ENCODE peak calls at places on chromosome 16, in four cellular contexts. I is HepG2, J is K562, V is IMR-90. N is an unnamed sample.
A peak's percentile ranks its signal among the peaks of the same experiment; 100 is the strongest.

GRCh38 chr16:89287777-89288576 is 70.5 kb downstream of the ZNF778 start:
- DNase-seq in J (no peak), I (no peak), V (no peak), N (no peak)

GRCh38 chr16:72979974-72980373 is 68.0 kb downstream of the ZFHX3 start:
- DNase-seq in J (no peak), I (no peak), V (no peak), N (no peak)

GRCh38 chr16:25692734-25693508 is 1.2 kb downstream of the HS3ST4 start:
- DNase-seq in J (no peak), I (no peak), V (no peak), N (no peak)

GRCh38 chr16:50272111-50272571 is 5.8 kb downstream of the ADCY7 start:
- DNase-seq in I (no peak), J (no peak), V (no peak), N (no peak)

GRCh38 chr16:27839419-27839818 is 224.1 kb downstream of the GSG1L start:
- DNase-seq in I (no peak), J (peak; percentile 39), V (peak; percentile 7), N (no peak)

GRCh38 chr16:3073448-3073847 is 8.0 kb downstream of the IL32 start:
- DNase-seq in V (no peak), J (no peak), I (no peak), N (no peak)

GRCh38 chr16:14132696-14133048 is 61.6 kb downstream of the MRTFB start:
- DNase-seq in I (no peak), V (peak; percentile 58), J (no peak), N (no peak)

GRCh38 chr16:2082171-2082982 is 34.6 kb downstream of the TSC2 start:
- DNase-seq in V (peak; percentile 41), J (no peak), I (no peak), N (peak; percentile 36)

GRCh38 chr16:56278196-56278855 is 87.0 kb downstream of the GNAO1 start:
- DNase-seq in J (peak; percentile 46), I (no peak), V (no peak), N (no peak)

GRCh38 chr16:56281256-56281805 is 90.0 kb downstream of the GNAO1 start:
- DNase-seq in V (no peak), I (peak; percentile 24), J (peak; percentile 75), N (peak; percentile 36)

GRCh38 chr16:56279914-56280313 is 88.6 kb downstream of the GNAO1 start:
- DNase-seq in I (no peak), J (no peak), V (no peak), N (no peak)

GRCh38 chr16:56277040-56277439 is 85.8 kb downstream of the GNAO1 start:
- DNase-seq in I (peak; percentile 16), V (no peak), J (no peak), N (peak; percentile 9)

DNA sequence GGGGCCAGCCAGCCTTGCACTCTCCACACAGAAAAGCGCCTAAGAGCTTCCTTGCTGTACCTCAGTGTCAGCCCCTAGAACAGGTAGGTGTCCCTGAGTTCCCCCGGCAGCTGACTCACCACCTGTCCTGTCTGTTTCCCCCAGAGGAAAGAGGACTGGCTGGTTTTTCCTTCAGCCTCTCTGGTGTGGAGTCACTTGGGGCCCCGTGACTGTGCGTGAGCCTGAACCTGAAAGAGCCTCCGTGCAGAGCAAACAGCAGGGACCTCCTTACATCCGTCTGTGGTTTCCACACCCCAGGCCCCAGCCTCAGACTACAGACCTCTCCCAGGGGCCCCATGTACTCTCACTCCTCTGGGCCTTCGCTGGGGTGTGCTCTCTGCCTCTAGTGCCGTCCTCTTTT is 87.8 kb downstream of the GNAO1 start:
- DNase-seq in I (no peak), J (no peak), V (no peak), N (no peak)
- TF ChIP-seq MAZ in I (no peak), J (no peak), V (no peak), N (no peak)

GRCh38 chr16:53507464-53508180 is 4.6 kb upstream of the AKTIP start:
- DNase-seq in V (no peak), J (no peak), I (no peak), N (no peak)

GRCh38 chr16:53504161-53504663 is 1.2 kb upstream of the AKTIP start:
- DNase-seq in I (no peak), J (no peak), V (peak; percentile 31), N (peak; percentile 36)

GRCh38 chr16:53504665-53505064 is 1.7 kb upstream of the AKTIP start:
- DNase-seq in I (no peak), V (peak; percentile 46), J (no peak), N (no peak)

GRCh38 chr16:53503270-53503911 is 382 bp upstream of the AKTIP start:
- DNase-seq in V (peak; percentile 100), I (peak; percentile 100), J (peak; percentile 98), N (peak; percentile 95)

GRCh38 chr16:53506254-53506653 is 3.2 kb upstream of the AKTIP start:
- DNase-seq in J (no peak), I (no peak), V (no peak), N (no peak)
- TF ChIP-seq MAZ in J (no peak), I (no peak), V (no peak), N (no peak)

DNA sequence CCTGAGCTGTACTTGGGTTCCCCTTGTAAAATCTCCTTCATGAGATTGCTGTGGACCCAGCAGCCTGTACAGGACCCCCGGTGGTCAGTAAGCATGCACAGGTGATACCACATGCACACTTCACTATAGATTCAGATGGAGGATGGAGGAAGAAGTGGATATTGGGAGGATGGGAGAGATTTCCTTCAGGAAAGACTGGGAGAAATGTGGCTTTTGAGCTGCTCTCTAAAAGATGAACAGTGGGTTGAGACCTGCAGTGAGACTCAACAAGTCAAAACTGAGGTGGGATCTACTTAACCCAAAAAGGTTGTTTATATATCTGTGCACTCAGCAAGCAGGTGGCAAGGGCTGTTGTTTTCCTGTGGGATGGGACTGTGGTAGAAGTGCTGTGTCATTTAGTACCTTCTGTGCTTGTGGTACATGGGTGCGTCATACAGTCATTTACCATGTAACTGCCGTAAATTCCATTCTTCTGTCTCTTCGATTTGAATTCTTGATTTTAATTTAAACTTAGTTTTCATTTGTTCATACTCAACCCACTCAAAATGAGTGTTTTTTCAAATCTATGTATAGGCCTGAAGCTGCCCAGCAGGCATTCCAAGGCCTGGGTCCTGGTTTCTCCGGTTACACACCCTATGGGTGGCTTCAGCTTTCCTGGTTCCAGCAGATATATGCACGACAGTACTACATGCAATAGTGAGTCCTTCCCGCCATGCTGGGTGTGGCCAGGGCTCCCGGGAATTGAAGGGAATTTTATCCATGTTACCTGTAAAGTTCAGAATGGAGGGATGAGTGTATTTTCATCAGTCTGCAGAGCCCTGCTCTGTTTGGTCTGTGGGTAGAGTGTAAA is 6.9 kb downstream of the HERPUD1 start:
- DNase-seq in J (no peak), I (no peak), V (no peak), N (no peak)
- TF ChIP-seq MAZ in J (no peak), I (no peak), V (no peak), N (no peak)

DNA sequence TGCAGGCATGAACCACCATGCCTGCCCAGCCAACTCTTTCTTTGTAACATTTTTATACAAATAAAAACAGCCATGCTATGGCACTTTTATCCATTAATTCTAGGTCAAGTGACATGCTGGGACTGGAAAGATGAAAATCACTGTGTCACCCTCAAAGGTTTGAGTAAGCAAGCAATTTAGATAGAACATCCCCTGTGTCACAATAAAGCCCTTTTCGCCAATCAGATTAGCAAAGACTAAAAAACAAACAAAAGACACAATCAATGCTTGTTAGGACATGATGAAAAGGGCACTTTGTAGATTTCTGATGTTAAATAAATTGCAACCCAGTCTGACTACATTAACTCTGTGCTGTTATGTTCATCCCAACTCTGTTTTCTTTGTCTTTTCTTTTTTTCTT is 26.4 kb downstream of the CHP2 start:
- DNase-seq in J (no peak), I (no peak), V (no peak), N (no peak)
- TF ChIP-seq MAZ in J (no peak), I (no peak), V (no peak), N (no peak)

DNA sequence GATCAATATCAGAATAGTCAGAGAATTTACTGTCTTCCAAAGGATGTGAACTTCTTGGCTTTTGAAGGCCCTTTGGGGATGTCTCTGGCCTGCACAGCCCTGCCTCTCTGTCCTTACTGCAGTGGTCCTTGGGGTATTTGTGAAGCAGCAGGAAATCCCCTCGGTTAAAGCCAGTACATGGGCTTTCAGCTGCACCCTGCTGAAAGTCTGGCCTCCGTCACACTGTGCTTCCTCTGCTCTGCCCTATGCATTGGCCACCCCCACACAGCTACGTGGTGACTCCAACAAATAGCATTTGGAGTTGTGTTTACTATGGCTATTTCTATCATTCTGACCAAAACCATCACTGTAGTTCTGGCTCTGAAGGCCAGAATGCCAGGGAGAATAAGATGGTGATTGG is 21.2 kb downstream of the SYCE1L start:
- DNase-seq in I (no peak), J (no peak), V (no peak), N (no peak)
- TF ChIP-seq MAZ in I (no peak), J (no peak), V (no peak), N (no peak)

DNA sequence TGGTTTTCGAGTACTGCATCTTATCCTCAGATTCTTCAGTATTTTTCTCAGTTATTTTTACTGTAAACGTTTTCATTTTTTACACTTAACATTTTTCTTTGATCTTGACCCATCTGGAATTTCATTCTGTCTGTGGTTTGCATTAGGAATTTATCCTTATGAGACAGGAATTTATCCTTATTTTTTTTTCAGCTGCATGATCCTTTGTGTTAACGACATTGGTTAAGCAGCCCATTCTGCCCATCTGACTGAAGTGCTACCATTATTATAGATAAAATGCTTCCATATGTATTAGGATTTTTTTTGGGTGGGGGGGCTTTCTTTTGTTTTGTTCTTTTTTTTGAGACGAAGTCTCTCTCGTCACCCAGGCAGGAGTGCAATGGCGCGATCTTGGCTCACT is 41.0 kb downstream of the SNX29 start:
- DNase-seq in I (no peak), V (peak; percentile 80), J (no peak), N (no peak)
- TF ChIP-seq MAZ in I (no peak), V (no peak), J (no peak), N (no peak)

GRCh38 chr16:65068151-65068740 is 53.6 kb downstream of the CDH11 start:
- DNase-seq in J (no peak), I (no peak), V (peak; percentile 78), N (no peak)
- TF ChIP-seq MAZ in J (no peak), I (no peak), V (no peak), N (no peak)